ENCODE peak calls at places on chromosomes 6 and 20, in four cellular contexts. Y, P, I and S are unnamed samples.

GRCh38 chr6:137958809-137959565 is 91.9 kb downstream of the TNFAIP3 start:
- DNase-seq in Y (no peak), P (no peak), I (no peak), S (no peak)

GRCh38 chr6:33178755-33179475 is 13.4 kb downstream of the COL11A2 start:
- DNase-seq in Y (no peak), P (no peak), I (no peak), S (no peak)

GRCh38 chr6:27228963-27229477 is 18.5 kb upstream of the PRSS16 start:
- DNase-seq in Y (no peak), P (no peak), I (no peak), S (no peak)

GRCh38 chr6:41801380-41801779 is 13.9 kb downstream of the TOMM6 start:
- DNase-seq in Y (peak), P (peak), I (no peak), S (no peak)

GRCh38 chr6:45697605-45698004 is 318.1 kb downstream of the CLIC5 start:
- DNase-seq in Y (peak), P (peak), I (no peak), S (no peak)

GRCh38 chr20:37821691-37822655 is 81.0 kb upstream of the VSTM2L start:
- DNase-seq in Y (no peak), P (peak), I (no peak), S (no peak)

GRCh38 chr6:31267504-31268371 is 4.2 kb downstream of the HLA-C start:
- DNase-seq in Y (no peak), P (no peak), I (no peak), S (no peak)

GRCh38 chr6:16688984-16689636 is 72.2 kb downstream of the ATXN1 start:
- DNase-seq in Y (no peak), P (peak), I (no peak), S (no peak)

GRCh38 chr6:4055420-4056041 is 23.4 kb downstream of the FAM217A start:
- DNase-seq in Y (peak), P (peak), I (no peak), S (peak)

GRCh38 chr6:39076086-39076992 is 27.8 kb downstream of the GLP1R start:
- DNase-seq in Y (no peak), P (no peak), I (no peak), S (peak)

GRCh38 chr20:49725694-49726093 is 12.0 kb upstream of the B4GALT5 start:
- DNase-seq in Y (no peak), P (no peak), I (no peak), S (no peak)

GRCh38 chr6:82842721-82843120 is 222.9 kb downstream of the UBE3D start:
- DNase-seq in Y (peak), P (peak), I (no peak), S (no peak)

GRCh38 chr6:16576391-16577368 is 184.6 kb downstream of the ATXN1 start:
- DNase-seq in Y (peak), P (no peak), I (peak), S (no peak)

GRCh38 chr20:62502496-62503095 is 26.8 kb upstream of the GATA5 start:
- DNase-seq in Y (no peak), P (no peak), I (no peak), S (no peak)

GRCh38 chr20:63255911-63256704 is 1.8 kb upstream of the NKAIN4 start:
- DNase-seq in Y (no peak), P (no peak), I (no peak), S (no peak)

GRCh38 chr6:142842423-142843261 is 102.3 kb downstream of the HIVEP2 start:
- DNase-seq in Y (peak), P (no peak), I (no peak), S (no peak)

GRCh38 chr20:57442888-57443239 is 51.7 kb downstream of the RBM38 start:
- DNase-seq in Y (no peak), P (no peak), I (no peak), S (no peak)

GRCh38 chr6:79134699-79135474 is 56.8 kb upstream of the PHIP start:
- DNase-seq in Y (no peak), P (no peak), I (no peak), S (no peak)

GRCh38 chr6:53573299-53573698 is 28.4 kb upstream of the GCLC start:
- DNase-seq in Y (no peak), P (no peak), I (no peak), S (no peak)

GRCh38 chr20:25282796-25283195 is 34.9 kb downstream of the PYGB start:
- DNase-seq in Y (no peak), P (no peak), I (no peak), S (no peak)

GRCh38 chr20:58344741-58345140 is 35.2 kb downstream of the RAB22A start:
- DNase-seq in Y (no peak), P (peak), I (no peak), S (no peak)

GRCh38 chr6:21185849-21186478 is 407.6 kb upstream of the SOX4 start:
- DNase-seq in Y (no peak), P (no peak), I (no peak), S (no peak)

GRCh38 chr20:10747019-10747418 is 73.2 kb upstream of the JAG1 start:
- DNase-seq in Y (no peak), P (no peak), I (no peak), S (no peak)

GRCh38 chr6:139514819-139515218 is 140.4 kb upstream of the CITED2 start:
- DNase-seq in Y (no peak), P (no peak), I (no peak), S (no peak)

GRCh38 chr20:4925842-4926530 is 75.3 kb downstream of the SLC23A2 start:
- DNase-seq in Y (peak), P (peak), I (no peak), S (peak)

GRCh38 chr6:32920610-32921188 is 20.1 kb downstream of the HLA-DMB start:
- DNase-seq in Y (no peak), P (no peak), I (no peak), S (no peak)

GRCh38 chr6:107532707-107533106 is 42.8 kb downstream of the SOBP start:
- DNase-seq in Y (no peak), P (no peak), I (no peak), S (no peak)

GRCh38 chr6:169671563-169671962 is 30.3 kb downstream of the WDR27 start:
- DNase-seq in Y (no peak), P (no peak), I (no peak), S (no peak)

GRCh38 chr20:32787168-32787567 is 25.0 kb downstream of the DNMT3B start:
- DNase-seq in Y (no peak), P (no peak), I (no peak), S (no peak)

GRCh38 chr20:32982617-32983458 is 21.4 kb downstream of the SUN5 start:
- DNase-seq in Y (no peak), P (no peak), I (no peak), S (no peak)

GRCh38 chr20:3165473-3166337 is 6.0 kb upstream of the FASTKD5 start:
- DNase-seq in Y (no peak), P (no peak), I (no peak), S (peak)

GRCh38 chr20:1417273-1417672 is 24.4 kb upstream of the FKBP1A start:
- DNase-seq in Y (no peak), P (peak), I (no peak), S (no peak)

GRCh38 chr6:51016489-51016888 is 197.8 kb downstream of the TFAP2B start:
- DNase-seq in Y (no peak), P (no peak), I (no peak), S (no peak)

GRCh38 chr6:132096245-132096644 is 145.1 kb upstream of the CCN2 start:
- DNase-seq in Y (no peak), P (peak), I (no peak), S (no peak)

GRCh38 chr6:9699890-9700289 is 715.0 kb downstream of the TFAP2A start:
- DNase-seq in Y (peak), P (no peak), I (no peak), S (no peak)

GRCh38 chr6:139230421-139230840 is 61.4 kb downstream of the TXLNB start:
- DNase-seq in Y (no peak), P (peak), I (no peak), S (no peak)

GRCh38 chr6:35140991-35141720 is at the start of gene TCP11:
- DNase-seq in Y (no peak), P (no peak), I (peak), S (no peak)

GRCh38 chr20:38726849-38727601 is 2.7 kb downstream of the SLC32A1 start:
- DNase-seq in Y (no peak), P (no peak), I (peak), S (no peak)